ENCODE peak calls at places on chromosomes 1 and 21, in four cellular contexts. Z is K562, B is OCI-LY7, K is foreskin fibroblast. S is an unnamed sample.

GRCh38 chr1:178612261-178612660 is 99.4 kb downstream of the TEX35 start:
- DNase-seq in Z (no peak), B (no peak), K (no peak), S (peak; percentile 84)

GRCh38 chr21:46189959-46190490 is 5.8 kb upstream of the SPATC1L start:
- DNase-seq in B (no peak), Z (no peak), K (no peak), S (no peak)

GRCh38 chr1:58932820-58933598 is 149.2 kb upstream of the JUN start:
- DNase-seq in K (peak; percentile 87), B (no peak), Z (no peak), S (peak; percentile 74)

GRCh38 chr1:76330993-76331603 is 256.6 kb downstream of the ST6GALNAC3 start:
- DNase-seq in K (peak; percentile 29), Z (peak; percentile 31), B (peak; percentile 69), S (peak; percentile 79)

GRCh38 chr21:29342394-29342957 is 43.8 kb downstream of the BACH1 start:
- DNase-seq in Z (no peak), B (no peak), K (peak; percentile 98), S (peak; percentile 98)

GRCh38 chr1:169968174-169968573 is 74.5 kb upstream of the SCYL3 start:
- DNase-seq in Z (no peak), B (no peak), K (no peak), S (no peak)

GRCh38 chr21:28136687-28137086 is 856.0 kb downstream of the LTN1 start:
- DNase-seq in K (no peak), Z (no peak), B (no peak), S (no peak)

GRCh38 chr1:25183126-25183980 is 48.9 kb downstream of the SYF2 start:
- DNase-seq in B (no peak), Z (no peak), K (no peak), S (no peak)

GRCh38 chr1:170162385-170163226 is 16.8 kb downstream of the NTMT2 start:
- DNase-seq in B (no peak), Z (no peak), K (peak; percentile 85), S (peak; percentile 93)

GRCh38 chr1:182248721-182249120 is 142.9 kb downstream of the GLUL start:
- DNase-seq in K (no peak), B (no peak), Z (no peak), S (no peak)

GRCh38 chr1:63359561-63359960 is 7.9 kb upstream of the ALG6 start:
- DNase-seq in B (no peak), Z (no peak), K (no peak), S (no peak)

GRCh38 chr1:212212901-212213300 is 72.3 kb upstream of the PPP2R5A start:
- DNase-seq in K (no peak), B (no peak), Z (no peak), S (no peak)

GRCh38 chr1:15096293-15096692 is 57.3 kb upstream of the TMEM51 start:
- DNase-seq in Z (no peak), B (no peak), K (no peak), S (no peak)

GRCh38 chr1:38029725-38030511 is 16.7 kb downstream of the POU3F1 start:
- DNase-seq in Z (no peak), B (peak; percentile 25), K (peak; percentile 45), S (peak; percentile 77)

GRCh38 chr1:223706077-223706988 is 6.0 kb upstream of the CAPN2 start:
- DNase-seq in Z (peak; percentile 4), K (peak; percentile 89), B (no peak), S (peak; percentile 88)

GRCh38 chr1:154420172-154420571 is 15.0 kb downstream of the IL6R start:
- DNase-seq in K (peak; percentile 81), B (no peak), Z (no peak), S (peak; percentile 95)

GRCh38 chr1:84339503-84339902 is 38.0 kb downstream of the SAMD13 start:
- DNase-seq in B (no peak), Z (no peak), K (peak; percentile 61), S (peak; percentile 32)

GRCh38 chr1:158180741-158181576 is at the start of gene CD1D:
- DNase-seq in Z (no peak), B (peak; percentile 66), K (no peak), S (peak; percentile 7)

GRCh38 chr1:17176306-17177061 is 28.4 kb upstream of the PADI1 start:
- DNase-seq in Z (no peak), B (no peak), K (no peak), S (no peak)

GRCh38 chr1:27000817-27001460 is 7.4 kb downstream of the TRNP1 start:
- DNase-seq in B (no peak), Z (peak; percentile 13), K (peak; percentile 84), S (peak; percentile 76)

GRCh38 chr1:204348722-204349121 is 11.0 kb downstream of the PLEKHA6 start:
- DNase-seq in B (no peak), K (peak; percentile 42), Z (peak; percentile 64), S (no peak)

GRCh38 chr21:39660191-39660590 is 47.5 kb downstream of the B3GALT5 start:
- DNase-seq in K (peak; percentile 64), Z (no peak), B (no peak), S (peak; percentile 73)

GRCh38 chr1:71850936-71851335 is 431.4 kb downstream of the NEGR1 start:
- DNase-seq in K (no peak), Z (no peak), B (no peak), S (peak; percentile 46)

GRCh38 chr1:161981735-161982525 is 41.7 kb downstream of the OLFML2B start:
- DNase-seq in K (no peak), B (no peak), Z (no peak), S (no peak)

GRCh38 chr1:213326666-213327317 is 275.8 kb downstream of the RPS6KC1 start:
- DNase-seq in K (peak; percentile 42), Z (no peak), B (no peak), S (peak; percentile 72)

GRCh38 chr1:6385673-6386191 is 7.8 kb downstream of the ACOT7 start:
- DNase-seq in B (no peak), K (peak; percentile 77), Z (no peak), S (peak; percentile 85)

GRCh38 chr1:33420870-33421775 is 9.8 kb downstream of the PHC2 start:
- DNase-seq in Z (no peak), B (no peak), K (peak; percentile 63), S (peak; percentile 57)

GRCh38 chr21:16541366-16541765 is 811.6 kb downstream of the USP25 start:
- DNase-seq in Z (no peak), K (no peak), B (no peak), S (no peak)

GRCh38 chr1:167401260-167401873 is 117.0 kb downstream of the CD247 start:
- DNase-seq in B (peak; percentile 70), K (peak; percentile 25), Z (peak; percentile 63), S (peak; percentile 58)

GRCh38 chr1:85465099-85465790 is at the start of gene DDAH1:
- DNase-seq in K (peak; percentile 73), Z (no peak), B (no peak), S (peak; percentile 68)

GRCh38 chr1:114510235-114511047 is 562 bp downstream of the TRIM33 start:
- DNase-seq in K (peak; percentile 20), B (peak; percentile 57), Z (peak; percentile 89), S (peak; percentile 25)

GRCh38 chr1:160052943-160053342 is 17.0 kb downstream of the KCNJ10 start:
- DNase-seq in K (no peak), Z (no peak), B (no peak), S (no peak)

GRCh38 chr1:58465825-58466617 is 80.5 kb downstream of the OMA1 start:
- DNase-seq in B (no peak), K (no peak), Z (no peak), S (peak; percentile 50)

GRCh38 chr1:113388621-113389355 is 1.5 kb upstream of the MAGI3 start:
- DNase-seq in Z (peak; percentile 56), B (no peak), K (no peak), S (no peak)

GRCh38 chr21:25895565-25896205 is 160.9 kb downstream of the GABPA start:
- DNase-seq in Z (peak; percentile 21), K (peak; percentile 11), B (peak; percentile 30), S (peak; percentile 36)

GRCh38 chr1:202276920-202277319 is 64.8 kb downstream of the UBE2T start:
- DNase-seq in B (no peak), Z (no peak), K (no peak), S (no peak)

GRCh38 chr1:245984390-245985155 is 522.5 kb downstream of the SMYD3 start:
- DNase-seq in K (no peak), Z (no peak), B (no peak), S (no peak)

DNA sequence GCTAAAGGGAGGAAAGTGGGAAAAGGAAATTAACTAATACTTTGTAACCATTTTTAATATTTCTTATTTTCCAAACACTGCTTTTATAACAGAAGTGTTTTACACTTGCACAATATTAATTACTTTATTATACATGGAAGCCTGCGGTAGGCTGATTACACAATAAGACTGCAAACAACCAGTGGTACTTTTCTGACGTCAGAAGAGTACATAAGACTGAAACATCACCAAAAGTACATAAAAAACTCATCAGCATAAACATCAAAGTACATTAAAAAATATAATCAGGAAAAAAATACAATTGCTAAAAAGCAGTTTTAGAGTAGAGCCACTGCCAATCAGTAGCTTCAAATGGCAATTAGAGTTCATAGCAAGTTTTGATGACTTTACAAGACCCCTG is 4.6 kb downstream of the ZNF281 start:
- DNase-seq in B (no peak), K (no peak), Z (no peak), S (no peak)
- H3K4me3 ChIP-seq in B (peak overlapping the region; percentile 48), K (no peak overlapping the region), Z (no peak overlapping the region), S (no peak overlapping the region)

GRCh38 chr1:221272940-221273339 is 393.7 kb downstream of the HLX start:
- DNase-seq in Z (no peak), K (no peak), B (no peak), S (no peak)
- TF ChIP-seq CTCF in Z (no peak), K (no peak), B (no peak), S (no peak)

DNA sequence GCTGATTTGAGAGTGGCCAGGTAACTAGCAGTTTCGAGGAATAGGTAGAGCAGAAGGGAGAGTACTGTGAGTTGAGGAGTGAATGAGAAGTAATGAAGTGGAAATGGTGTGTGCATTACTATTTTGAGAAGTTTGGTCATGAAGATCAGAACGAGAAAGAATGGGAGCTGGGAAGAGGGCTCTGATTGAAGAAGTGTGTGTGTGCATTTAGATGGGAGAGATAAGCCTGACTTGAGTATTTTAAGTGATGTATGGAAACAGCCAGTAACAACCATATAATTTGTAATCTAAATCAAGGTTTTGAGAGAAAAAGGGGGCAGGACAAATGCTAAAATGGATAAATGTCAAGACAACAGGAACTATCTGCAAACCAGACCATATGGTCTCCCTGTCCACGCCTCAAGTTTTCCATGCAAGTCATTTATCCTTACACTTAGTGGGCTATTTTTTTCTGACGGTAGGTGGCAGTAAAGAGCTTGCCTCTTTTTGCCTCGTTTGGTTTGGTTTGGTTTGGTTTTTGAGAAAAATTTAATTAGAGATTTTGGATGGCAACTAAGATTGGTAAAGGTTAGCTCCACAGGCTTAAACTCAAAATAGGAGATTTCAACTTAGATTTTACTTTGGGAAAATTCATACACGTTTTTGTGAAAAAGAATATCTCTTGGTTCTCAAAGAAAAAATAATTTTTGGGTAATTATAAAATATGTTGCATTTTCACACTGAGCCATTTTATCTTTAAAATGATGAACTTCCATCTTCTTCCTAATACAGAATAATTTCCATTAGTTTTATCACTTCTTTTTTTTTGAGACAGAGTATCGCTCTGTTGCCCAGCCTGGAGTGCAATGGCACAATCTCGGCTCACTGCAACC is 9.5 kb upstream of the B3GALNT2 start:
- DNase-seq in Z (peak; percentile 54), B (peak; percentile 65), K (peak; percentile 51), S (peak; percentile 77)
- H3K4me3 ChIP-seq in Z (no peak overlapping the region), B (no peak overlapping the region), K (no peak overlapping the region), S (no peak overlapping the region)

GRCh38 chr1:1621682-1622577 is 6.6 kb downstream of the MIB2 start:
- DNase-seq in K (no peak), B (no peak), Z (no peak), S (peak; percentile 27)

GRCh38 chr1:1621173-1621661 is 5.9 kb downstream of the MIB2 start:
- DNase-seq in Z (no peak), K (no peak), B (no peak), S (no peak)

GRCh38 chr1:1620433-1621139 is 5.3 kb downstream of the MIB2 start:
- DNase-seq in Z (no peak), K (no peak), B (no peak), S (no peak)

GRCh38 chr1:1618396-1619068 is 3.2 kb downstream of the MIB2 start:
- DNase-seq in K (no peak), Z (no peak), B (no peak), S (no peak)

GRCh38 chr1:1619917-1620361 is 4.6 kb downstream of the MIB2 start:
- DNase-seq in Z (peak; percentile 71), B (peak; percentile 27), K (no peak), S (no peak)
- TF ChIP-seq CTCF in Z (peak; percentile 73), B (peak; percentile 71), K (no peak), S (peak; percentile 26)